ENCODE peak calls at places on chromosomes 3 and 15, in four cellular contexts. K is brain microvascular endothelial cell; A is activated naive CD4-positive, alpha-beta T cell; S is colonic mucosa. B is an unnamed sample.
A peak's percentile ranks its signal among the peaks of the same experiment; 100 is the strongest.

GRCh38 chr15:70192041-70192440 is 94.3 kb upstream of the TLE3 start:
- DNase-seq in K (no peak), A (no peak), S (no peak), B (no peak)

GRCh38 chr15:62883938-62884479 is 158.5 kb upstream of the TPM1 start:
- DNase-seq in K (no peak), A (no peak), S (no peak), B (no peak)

GRCh38 chr3:178900244-178900643 is 171.4 kb downstream of the ZMAT3 start:
- DNase-seq in K (no peak), A (no peak), S (no peak), B (no peak)

GRCh38 chr3:23991236-23992050 is 46.4 kb downstream of the NR1D2 start:
- DNase-seq in K (no peak), A (no peak), S (no peak), B (no peak)

GRCh38 chr15:48592221-48592731 is 53.2 kb downstream of the FBN1 start:
- DNase-seq in K (peak; percentile 97), A (no peak), S (no peak), B (no peak)

GRCh38 chr3:126678691-126679317 is 23.9 kb upstream of the TXNRD3 start:
- DNase-seq in K (no peak), A (no peak), S (peak; percentile 18), B (no peak)

GRCh38 chr3:138408751-138409161 is 25.7 kb upstream of the ESYT3 start:
- DNase-seq in K (no peak), A (no peak), S (no peak), B (no peak)

GRCh38 chr3:66910721-66911120 is 87.4 kb upstream of the KBTBD8 start:
- DNase-seq in K (no peak), A (no peak), S (no peak), B (no peak)

GRCh38 chr3:14520967-14521366 is 19.2 kb downstream of the GRIP2 start:
- DNase-seq in K (no peak), A (no peak), S (no peak), B (no peak)

GRCh38 chr15:60704129-60704528 is 225.2 kb upstream of the ICE2 start:
- DNase-seq in K (no peak), A (no peak), S (no peak), B (no peak)

GRCh38 chr3:81692766-81693165 is 68.7 kb downstream of the GBE1 start:
- DNase-seq in K (no peak), A (no peak), S (no peak), B (no peak)

GRCh38 chr3:186589856-186590579 is 19.5 kb downstream of the DNAJB11 start:
- DNase-seq in K (no peak), A (no peak), S (no peak), B (no peak)

GRCh38 chr3:12155833-12156232 is 2.9 kb downstream of the TIMP4 start:
- DNase-seq in K (peak; percentile 87), A (no peak), S (no peak), B (no peak)

GRCh38 chr3:13069495-13069894 is 3.7 kb downstream of the IQSEC1 start:
- DNase-seq in K (no peak), A (peak; percentile 20), S (no peak), B (no peak)

GRCh38 chr3:14371573-14372474 is 30.6 kb upstream of the SLC6A6 start:
- DNase-seq in K (peak; percentile 24), A (no peak), S (peak; percentile 92), B (no peak)

GRCh38 chr3:149352556-149352955 is 19.1 kb upstream of the TM4SF18 start:
- DNase-seq in K (peak; percentile 66), A (no peak), S (peak; percentile 62), B (peak; percentile 35)

GRCh38 chr3:68067314-68067713 is 412.9 kb upstream of the SUCLG2 start:
- DNase-seq in K (no peak), A (no peak), S (no peak), B (no peak)

GRCh38 chr15:32641517-32642059 is at the start of gene SCG5:
- DNase-seq in K (peak; percentile 45), A (no peak), S (peak; percentile 53), B (no peak)

GRCh38 chr15:98997312-98997711 is 10.3 kb downstream of the PGPEP1L start:
- DNase-seq in K (no peak), A (no peak), S (no peak), B (no peak)

GRCh38 chr3:139746481-139746880 is 68.7 kb upstream of the NMNAT3 start:
- DNase-seq in K (no peak), A (no peak), S (no peak), B (no peak)

GRCh38 chr3:42340466-42340865 is 69.9 kb downstream of the LYZL4 start:
- DNase-seq in K (no peak), A (no peak), S (no peak), B (no peak)

B was measured in NCI-H1048.